ENCODE peak calls at places on chromosomes 1 and 21, in six cellular contexts. B is fibroblast of lung, M is HepG2, H is lower lobe of right lung, D is endothelial cell of umbilical vein, K is thoracic aorta. O is an unnamed sample. For H3K27me3, the result is how much of the 10 kb centered on the place peaks cover.

GRCh38 chr1:69284508-69284907 is 283.2 kb upstream of the LRRC7 start:
- DNase-seq in B (no peak), M (no peak), H (no peak), D (no peak), K (no peak), O (no peak)

GRCh38 chr1:173062156-173062938 is 11.6 kb upstream of the TNFSF18 start:
- DNase-seq in B (peak), M (peak), H (no peak), D (peak), K (no peak), O (peak)

GRCh38 chr21:41251961-41252642 is 64.5 kb upstream of the FAM3B start:
- DNase-seq in B (peak), M (no peak), H (no peak), D (no peak), K (no peak), O (no peak)

GRCh38 chr1:227372662-227373061 is 54.4 kb upstream of the CDC42BPA start:
- DNase-seq in B (peak), M (no peak), H (no peak), D (peak), K (no peak), O (peak)

GRCh38 chr1:74964508-74964907 is 169.7 kb upstream of the LHX8 start:
- DNase-seq in B (no peak), M (no peak), H (no peak), D (peak), K (no peak), O (peak)

GRCh38 chr1:151611288-151611790 is 511 bp upstream of the SNX27 start:
- DNase-seq in B (peak), M (peak), H (peak), D (no peak), K (no peak), O (peak)

GRCh38 chr1:66494488-66494887 is 39.5 kb upstream of the SGIP1 start:
- DNase-seq in B (no peak), M (no peak), H (no peak), D (peak), K (no peak), O (no peak)

GRCh38 chr1:205024679-205025078 is 18.3 kb upstream of the CNTN2 start:
- DNase-seq in B (no peak), M (no peak), H (no peak), D (no peak), K (no peak), O (no peak)

GRCh38 chr1:226526801-226527595 is 21.6 kb upstream of the STUM start:
- DNase-seq in B (peak), M (peak), H (no peak), D (peak), K (no peak), O (peak)

GRCh38 chr1:43303477-43304286 is 2.9 kb downstream of the TIE1 start:
- DNase-seq in B (no peak), M (no peak), H (peak), D (peak), K (no peak), O (no peak)

GRCh38 chr1:182389619-182390047 is 2.0 kb downstream of the GLUL start:
- DNase-seq in B (no peak), M (peak), H (peak), D (peak), K (no peak), O (no peak)

GRCh38 chr1:36703526-36704208 is 221.0 kb upstream of the CSF3R start:
- DNase-seq in B (peak), M (peak), H (peak), D (peak), K (no peak), O (peak)

GRCh38 chr21:26909972-26910371 is 56.9 kb downstream of the ADAMTS5 start:
- DNase-seq in B (peak), M (no peak), H (no peak), D (no peak), K (no peak), O (no peak)

GRCh38 chr1:55141295-55141893 is 73.8 kb downstream of the USP24 start:
- DNase-seq in B (no peak), M (no peak), H (no peak), D (no peak), K (no peak), O (no peak)

GRCh38 chr1:32767156-32767555 is 50.0 kb downstream of the YARS1 start:
- DNase-seq in B (no peak), M (no peak), H (peak), D (no peak), K (no peak), O (no peak)
- TF ChIP-seq CTCF in B (no peak), M (no peak), H (no peak), D (no peak), K (no peak), O (no peak)

DNA sequence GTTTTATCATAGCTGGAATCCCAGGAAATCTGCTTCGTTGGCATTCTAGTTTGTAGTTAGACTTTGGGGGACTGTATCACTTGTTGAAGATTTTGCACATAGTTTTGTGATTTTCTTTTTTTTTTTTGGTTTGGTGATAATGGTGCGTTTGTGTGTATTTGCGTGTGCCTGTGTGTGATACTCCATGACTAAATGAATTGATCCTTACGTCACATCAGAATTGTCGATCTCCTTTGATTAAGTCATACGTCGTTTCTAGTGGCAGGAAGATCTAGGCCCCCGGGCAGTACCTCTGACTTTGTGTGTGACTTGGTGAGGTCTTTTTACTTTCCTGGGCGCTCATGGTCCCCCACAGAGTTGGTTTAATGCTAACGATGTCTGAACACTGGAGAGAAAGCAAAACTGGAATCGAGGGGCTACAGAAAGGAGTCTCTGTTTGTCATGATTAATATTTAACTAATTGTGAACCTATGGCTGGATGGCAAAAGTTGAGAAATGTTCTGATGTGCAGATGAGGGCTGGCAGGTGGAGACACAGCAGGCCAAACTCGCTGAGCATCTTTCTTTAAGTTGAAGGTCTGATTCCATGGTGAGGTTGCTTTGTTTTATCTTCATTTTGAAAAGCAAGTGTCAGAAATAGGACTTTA is 2.4 kb downstream of the RASSF5 start:
- DNase-seq in B (no peak), M (peak), H (no peak), D (no peak), K (no peak), O (no peak)
- H3K27me3 ChIP-seq in B (under half), M (under half), H (under half), D (half or more), K (under half), O (under half)

DNA sequence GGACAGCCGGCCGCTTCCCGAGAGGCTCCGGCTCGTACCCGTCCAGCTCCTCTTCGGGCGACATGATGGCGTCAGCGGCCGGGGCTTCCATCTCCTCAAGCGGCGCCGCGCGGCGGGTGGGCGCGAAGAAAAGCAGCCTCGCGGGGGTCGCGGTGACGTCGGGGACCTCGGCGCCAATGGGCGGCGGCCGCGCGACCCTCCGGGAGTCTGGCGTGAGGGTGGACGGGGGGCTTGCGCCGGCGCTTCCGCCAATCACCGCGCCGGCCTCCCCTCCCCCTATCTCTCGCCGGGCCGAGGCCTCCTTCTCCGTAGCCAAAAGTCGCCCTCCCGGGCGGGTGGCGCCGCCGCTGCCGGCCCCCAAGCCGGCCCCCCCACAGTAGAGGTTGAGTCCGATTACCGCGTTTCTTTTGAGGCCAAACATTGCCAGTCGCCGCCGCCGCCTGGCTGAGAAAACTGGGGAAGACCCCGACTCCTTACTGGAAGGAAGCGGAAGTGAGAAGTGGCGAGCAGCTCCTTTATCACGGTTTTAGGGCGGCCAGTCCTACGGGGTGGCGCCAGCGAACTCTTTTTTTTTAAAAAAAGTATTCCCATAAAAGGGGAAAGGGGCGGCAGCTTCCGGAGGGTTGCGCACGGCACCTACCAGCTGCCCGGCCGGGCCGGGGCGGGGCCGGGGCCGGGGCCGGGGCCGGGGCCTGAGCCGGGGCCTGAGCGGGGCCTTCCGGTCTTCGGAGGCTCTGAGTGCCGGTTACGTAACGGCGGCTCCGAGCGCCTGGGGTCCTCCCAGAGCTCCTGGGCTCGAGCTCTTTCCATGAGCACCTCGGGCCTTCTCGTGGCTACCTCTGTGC is at the start of gene MCL1:
- DNase-seq in B (peak), M (peak), H (peak), D (peak), K (peak), O (peak)
- TF ChIP-seq CTCF in B (no peak), M (peak), H (peak), D (no peak), K (no peak), O (no peak)

GRCh38 chr1:16155537-16156410 is at the start of gene EPHA2:
- DNase-seq in B (peak), M (peak), H (peak), D (peak), K (peak), O (peak)
- H3K27me3 ChIP-seq in B (under half), M (under half), H (under half), D (under half), K (under half), O (under half)

DNA sequence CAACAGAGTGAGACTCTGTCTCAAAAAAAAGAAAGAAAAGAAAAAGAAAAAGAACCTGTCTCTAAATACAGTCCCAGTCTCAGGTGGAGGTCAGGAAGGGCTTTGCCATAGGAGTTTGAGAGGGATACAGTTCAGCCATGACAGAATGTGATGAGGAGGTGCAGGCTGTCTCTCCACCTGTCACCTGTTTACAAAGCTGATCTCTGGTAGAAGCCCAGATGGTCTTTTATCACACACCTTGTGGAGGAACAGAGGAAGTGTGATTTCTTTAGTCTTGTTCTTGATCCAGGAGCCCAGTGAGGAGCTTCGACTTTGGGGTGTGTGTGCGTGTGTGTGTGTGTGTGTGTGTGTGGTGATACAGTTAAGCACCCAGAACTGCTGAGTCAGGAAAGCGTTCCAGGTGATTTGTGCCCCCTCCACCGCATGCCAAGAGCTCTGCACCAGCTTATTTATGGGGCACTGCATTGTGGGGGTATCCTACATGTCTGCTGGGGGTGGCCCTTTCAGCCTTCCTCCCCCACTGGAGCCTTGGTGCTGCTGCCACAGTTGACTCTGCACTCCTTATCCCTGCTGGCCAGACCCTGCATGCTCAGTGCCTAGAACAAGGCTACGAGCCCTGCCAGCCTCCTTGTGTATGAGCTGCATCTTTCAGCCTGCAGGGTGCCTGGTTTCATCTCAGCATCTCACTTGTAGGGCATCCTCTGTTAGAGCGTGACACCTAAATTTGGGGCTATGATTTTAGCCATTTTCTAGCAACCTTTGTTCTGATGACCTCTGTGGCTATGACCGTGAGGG is 19.3 kb downstream of the DOP1B start:
- DNase-seq in B (no peak), M (no peak), H (no peak), D (no peak), K (no peak), O (no peak)
- TF ChIP-seq CTCF in B (no peak), M (no peak), H (no peak), D (no peak), K (no peak), O (no peak)

GRCh38 chr1:37764888-37765441 is at the start of gene EPHA10:
- DNase-seq in B (no peak), M (no peak), H (no peak), D (no peak), K (no peak), O (no peak)
- H3K27me3 ChIP-seq in B (under half), M (under half), H (half or more), D (under half), K (under half), O (under half)

GRCh38 chr1:31532114-31532644 is 44.1 kb upstream of the TINAGL1 start:
- DNase-seq in B (no peak), M (no peak), H (no peak), D (no peak), K (no peak), O (no peak)
- TF ChIP-seq CTCF in B (no peak), M (no peak), H (no peak), D (no peak), K (no peak), O (no peak)